ENCODE peak calls at places on chromosomes 13 and 19, in ten cellular contexts. Q is stimulated activated CD4-positive, alpha-beta T cell treated with anti-CD3 and anti-CD28 coated beads, TNF-alpha, amount 100 ng/mL, for 48 hours; N is naive thymus-derived CD4-positive, alpha-beta T cell; O is effector memory CD4-positive, alpha-beta T cell; V is activated naive CD4-positive, alpha-beta T cell treated with Interleukin-2 at 50 U/mL for 16 hours; X is NCI-H187 treated with DMSO at 0.1 percent for 48 hours; T is HS-5; M is renal cortical epithelial cell; F is foreskin fibroblast; W is midbrain. A is an unnamed sample.

GRCh38 chr19:802888-803561 is 5.8 kb downstream of the PTBP1 start:
- DNase-seq in W (no peak), O (no peak), Q (no peak), M (no peak), V (no peak), F (peak), N (no peak), T (no peak), X (no peak), A (no peak)

GRCh38 chr19:2494447-2495129 is 18.7 kb downstream of the GADD45B start:
- DNase-seq in O (peak), X (no peak), N (peak), F (peak), T (no peak), W (peak), V (peak), Q (no peak), M (no peak), A (peak)

GRCh38 chr19:6215701-6216235 is 64.0 kb downstream of the MLLT1 start:
- DNase-seq in M (no peak), F (no peak), V (no peak), Q (no peak), W (no peak), N (no peak), X (no peak), O (no peak), T (no peak), A (peak)

GRCh38 chr19:4376245-4376990 is 23.9 kb downstream of the SH3GL1 start:
- DNase-seq in V (no peak), N (no peak), T (no peak), O (no peak), X (no peak), Q (no peak), M (no peak), F (no peak), W (no peak), A (no peak)

GRCh38 chr19:6015841-6016545 is 38.1 kb upstream of the RANBP3 start:
- DNase-seq in Q (no peak), T (no peak), O (no peak), X (no peak), F (no peak), V (no peak), M (no peak), W (no peak), N (no peak), A (no peak)

GRCh38 chr19:17467471-17468301 is 2.6 kb upstream of the SLC27A1 start:
- DNase-seq in N (no peak), X (no peak), W (no peak), V (no peak), T (no peak), O (no peak), F (no peak), M (no peak), Q (no peak), A (peak)

GRCh38 chr13:98664510-98664909 is 87.6 kb upstream of the STK24 start:
- DNase-seq in X (no peak), T (no peak), N (no peak), Q (no peak), V (no peak), M (no peak), O (no peak), W (no peak), F (no peak), A (no peak)

GRCh38 chr13:110018009-110018408 is 231.6 kb upstream of the IRS2 start:
- DNase-seq in W (no peak), F (peak), N (no peak), T (no peak), M (no peak), O (no peak), Q (no peak), V (no peak), X (no peak), A (no peak)